ENCODE peak calls at places on chromosomes 1 and 21, in five cellular contexts. One of them, this sample, is unnamed. For H3K27me3, the result is how much of the 10 kb centered on the place peaks cover.

GRCh38 chr1:32666866-32667566 is 16.0 kb downstream of the RBBP4 start:
- DNase-seq in mesendoderm: peak
- DNase-seq in IMR-90: no peak
- DNase-seq in mesenchymal stem cell: no peak
- DNase-seq in H9: no peak
- DNase-seq in this sample: no peak

GRCh38 chr1:68969430-68969829 is 472.5 kb upstream of the DEPDC1 start:
- DNase-seq in H9: no peak
- DNase-seq in mesenchymal stem cell: no peak
- DNase-seq in IMR-90: no peak
- DNase-seq in mesendoderm: no peak
- DNase-seq in this sample: no peak

GRCh38 chr1:169514566-169515270 is 29.0 kb upstream of the SLC19A2 start:
- DNase-seq in H9: no peak
- DNase-seq in mesenchymal stem cell: no peak
- DNase-seq in IMR-90: peak
- DNase-seq in mesendoderm: no peak
- DNase-seq in this sample: no peak

GRCh38 chr1:50645147-50645546 is 221.9 kb upstream of the DMRTA2 start:
- DNase-seq in H9: no peak
- DNase-seq in IMR-90: no peak
- DNase-seq in mesendoderm: no peak
- DNase-seq in mesenchymal stem cell: no peak
- DNase-seq in this sample: no peak

GRCh38 chr1:94602312-94602711 is 60.8 kb upstream of the F3 start:
- DNase-seq in IMR-90: peak
- DNase-seq in H9: no peak
- DNase-seq in mesenchymal stem cell: peak
- DNase-seq in mesendoderm: no peak
- DNase-seq in this sample: no peak

GRCh38 chr1:180854001-180854400 is 58.7 kb upstream of the KIAA1614 start:
- DNase-seq in mesendoderm: peak
- DNase-seq in H9: no peak
- DNase-seq in IMR-90: no peak
- DNase-seq in mesenchymal stem cell: no peak
- DNase-seq in this sample: no peak

GRCh38 chr1:9059944-9060744 is 9.3 kb downstream of the SLC2A5 start:
- DNase-seq in mesenchymal stem cell: no peak
- DNase-seq in mesendoderm: no peak
- DNase-seq in H9: no peak
- DNase-seq in IMR-90: no peak
- DNase-seq in this sample: no peak

GRCh38 chr21:37675202-37675801 is 241.0 kb downstream of the KCNJ6 start:
- DNase-seq in mesenchymal stem cell: peak
- DNase-seq in H9: peak
- DNase-seq in IMR-90: peak
- DNase-seq in mesendoderm: peak
- DNase-seq in this sample: peak

GRCh38 chr1:180353930-180354329 is 123.9 kb downstream of the LHX4 start:
- DNase-seq in IMR-90: no peak
- DNase-seq in H9: no peak
- DNase-seq in mesenchymal stem cell: no peak
- DNase-seq in mesendoderm: peak
- DNase-seq in this sample: peak

GRCh38 chr1:81509619-81510018 is 291.1 kb upstream of the ADGRL2 start:
- DNase-seq in mesendoderm: peak
- DNase-seq in mesenchymal stem cell: peak
- DNase-seq in H9: no peak
- DNase-seq in IMR-90: no peak
- DNase-seq in this sample: peak

GRCh38 chr21:14451520-14451919 is 68.6 kb upstream of the HSPA13 start:
- DNase-seq in mesendoderm: no peak
- DNase-seq in mesenchymal stem cell: peak
- DNase-seq in H9: no peak
- DNase-seq in IMR-90: no peak
- DNase-seq in this sample: no peak

GRCh38 chr1:8407652-8408051 is 89.7 kb downstream of the SLC45A1 start:
- DNase-seq in mesendoderm: no peak
- DNase-seq in IMR-90: no peak
- DNase-seq in mesenchymal stem cell: no peak
- DNase-seq in H9: no peak
- DNase-seq in this sample: no peak

GRCh38 chr1:219699870-219700269 is 87.0 kb upstream of the ZC3H11B start:
- DNase-seq in H9: no peak
- DNase-seq in mesenchymal stem cell: peak
- DNase-seq in IMR-90: peak
- DNase-seq in mesendoderm: no peak
- DNase-seq in this sample: no peak

GRCh38 chr1:39671793-39672550 is at the start of gene NT5C1A:
- DNase-seq in H9: peak
- DNase-seq in IMR-90: no peak
- DNase-seq in mesenchymal stem cell: peak
- DNase-seq in mesendoderm: no peak
- DNase-seq in this sample: peak

GRCh38 chr1:203057831-203058673 is 27.8 kb downstream of the MYOG start:
- DNase-seq in IMR-90: peak
- DNase-seq in mesenchymal stem cell: no peak
- DNase-seq in H9: no peak
- DNase-seq in mesendoderm: no peak
- DNase-seq in this sample: no peak

GRCh38 chr1:179779645-179780272 is 36.7 kb downstream of the FAM163A start:
- DNase-seq in IMR-90: no peak
- DNase-seq in H9: no peak
- DNase-seq in mesendoderm: no peak
- DNase-seq in mesenchymal stem cell: no peak
- DNase-seq in this sample: no peak

GRCh38 chr1:37761416-37762095 is 3.4 kb downstream of the EPHA10 start:
- DNase-seq in mesenchymal stem cell: no peak
- DNase-seq in IMR-90: no peak
- DNase-seq in mesendoderm: no peak
- DNase-seq in H9: no peak
- DNase-seq in this sample: no peak

GRCh38 chr1:37759451-37759850 is 5.5 kb downstream of the EPHA10 start:
- DNase-seq in H9: no peak
- DNase-seq in mesendoderm: no peak
- DNase-seq in mesenchymal stem cell: no peak
- DNase-seq in IMR-90: no peak
- DNase-seq in this sample: no peak

GRCh38 chr1:37764888-37765441 is at the start of gene EPHA10:
- DNase-seq in mesenchymal stem cell: no peak
- DNase-seq in mesendoderm: peak
- DNase-seq in IMR-90: no peak
- DNase-seq in H9: peak
- DNase-seq in this sample: no peak

GRCh38 chr1:37763791-37764741 is 854 bp downstream of the EPHA10 start:
- DNase-seq in H9: peak
- DNase-seq in mesenchymal stem cell: peak
- DNase-seq in IMR-90: peak
- DNase-seq in mesendoderm: peak
- DNase-seq in this sample: peak

GRCh38 chr1:37762516-37762915 is 2.4 kb downstream of the EPHA10 start:
- DNase-seq in mesendoderm: no peak
- DNase-seq in IMR-90: no peak
- DNase-seq in H9: no peak
- DNase-seq in mesenchymal stem cell: no peak
- DNase-seq in this sample: no peak
- H3K27me3 ChIP-seq in mesendoderm: under half
- H3K27me3 ChIP-seq in IMR-90: under half
- H3K27me3 ChIP-seq in H9: under half
- H3K27me3 ChIP-seq in mesenchymal stem cell: half or more
- H3K27me3 ChIP-seq in this sample: under half

GRCh38 chr1:156897078-156897825 is 3.7 kb downstream of the PEAR1 start:
- DNase-seq in IMR-90: peak
- DNase-seq in H9: no peak
- DNase-seq in mesenchymal stem cell: peak
- DNase-seq in mesendoderm: no peak
- DNase-seq in this sample: no peak

GRCh38 chr1:156898971-156899657 is 5.6 kb downstream of the PEAR1 start:
- DNase-seq in mesendoderm: no peak
- DNase-seq in H9: no peak
- DNase-seq in mesenchymal stem cell: no peak
- DNase-seq in IMR-90: no peak
- DNase-seq in this sample: no peak

GRCh38 chr1:156896490-156897033 is 3.0 kb downstream of the PEAR1 start:
- DNase-seq in mesendoderm: peak
- DNase-seq in IMR-90: peak
- DNase-seq in H9: peak
- DNase-seq in mesenchymal stem cell: peak
- DNase-seq in this sample: no peak

GRCh38 chr1:156900019-156900718 is 6.7 kb downstream of the PEAR1 start:
- DNase-seq in mesendoderm: no peak
- DNase-seq in H9: no peak
- DNase-seq in mesenchymal stem cell: peak
- DNase-seq in IMR-90: peak
- DNase-seq in this sample: no peak

GRCh38 chr1:156898151-156898550 is 4.6 kb downstream of the PEAR1 start:
- DNase-seq in H9: no peak
- DNase-seq in mesendoderm: no peak
- DNase-seq in IMR-90: peak
- DNase-seq in mesenchymal stem cell: peak
- DNase-seq in this sample: no peak
- H3K18ac ChIP-seq in H9: no peak
- H3K18ac ChIP-seq in mesendoderm: no peak
- H3K18ac ChIP-seq in IMR-90: peak
- H3K18ac ChIP-seq in mesenchymal stem cell: peak
- H3K18ac ChIP-seq in this sample: peak

DNA sequence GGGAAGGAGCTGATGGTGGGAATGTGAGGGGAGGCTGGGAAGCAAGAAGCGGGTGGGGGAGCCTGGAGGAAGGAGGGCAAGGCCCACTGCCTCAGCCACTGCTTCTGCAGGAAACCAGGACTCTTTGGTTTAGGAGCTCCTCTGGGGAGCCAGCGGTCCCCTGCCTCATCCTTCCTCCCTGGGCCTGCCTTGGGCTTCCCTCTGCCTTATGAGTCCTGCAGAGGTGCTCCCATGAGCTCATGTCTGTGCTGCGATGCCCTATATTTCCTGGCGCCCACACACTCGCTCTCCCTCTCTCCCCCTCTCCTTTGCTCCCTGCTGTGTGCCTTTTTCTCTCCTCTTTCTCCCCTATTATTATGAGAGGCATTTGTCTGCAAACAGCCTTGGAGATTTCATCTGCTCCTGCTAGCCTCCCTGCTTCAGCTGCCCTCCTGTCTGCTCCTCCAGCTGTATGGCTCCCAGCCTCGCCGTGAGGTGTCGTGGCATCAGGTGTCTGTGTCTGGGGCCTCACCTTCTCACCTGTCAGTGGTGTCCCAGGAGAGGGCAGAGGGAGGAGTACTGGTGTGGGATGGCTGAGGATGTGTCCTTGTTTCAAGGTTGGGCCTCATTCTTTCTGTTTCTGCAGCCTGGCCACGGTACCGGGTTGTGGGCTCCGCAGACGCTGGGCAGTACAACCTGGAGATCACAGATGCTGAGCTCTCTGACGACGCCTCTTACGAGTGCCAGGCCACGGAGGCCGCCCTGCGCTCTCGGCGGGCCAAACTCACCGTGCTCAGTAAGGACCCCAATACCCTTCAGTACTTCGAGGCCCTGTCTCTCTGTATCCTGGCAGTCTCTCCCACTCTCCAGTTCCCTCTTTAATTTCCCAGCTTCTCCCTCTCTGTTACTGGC is 84.2 kb downstream of the KIRREL1 start:
- DNase-seq in H9: no peak
- DNase-seq in IMR-90: no peak
- DNase-seq in mesenchymal stem cell: no peak
- DNase-seq in mesendoderm: no peak
- DNase-seq in this sample: no peak
- H2BK5ac ChIP-seq in H9: no peak
- H2BK5ac ChIP-seq in IMR-90: no peak
- H2BK5ac ChIP-seq in mesenchymal stem cell: no peak
- H2BK5ac ChIP-seq in mesendoderm: peak
- H2BK5ac ChIP-seq in this sample: no peak

GRCh38 chr1:90712931-90713618 is 4.0 kb downstream of the BARHL2 start:
- DNase-seq in mesenchymal stem cell: no peak
- DNase-seq in mesendoderm: no peak
- DNase-seq in H9: no peak
- DNase-seq in IMR-90: no peak
- DNase-seq in this sample: no peak

GRCh38 chr1:90710579-90711536 is 6.2 kb downstream of the BARHL2 start:
- DNase-seq in H9: peak
- DNase-seq in mesenchymal stem cell: no peak
- DNase-seq in mesendoderm: peak
- DNase-seq in IMR-90: no peak
- DNase-seq in this sample: no peak

GRCh38 chr1:90711696-90712095 is 5.4 kb downstream of the BARHL2 start:
- DNase-seq in mesenchymal stem cell: no peak
- DNase-seq in mesendoderm: no peak
- DNase-seq in H9: no peak
- DNase-seq in IMR-90: no peak
- DNase-seq in this sample: no peak

GRCh38 chr1:90713741-90714509 is 3.2 kb downstream of the BARHL2 start:
- DNase-seq in mesenchymal stem cell: no peak
- DNase-seq in IMR-90: no peak
- DNase-seq in H9: peak
- DNase-seq in mesendoderm: no peak
- DNase-seq in this sample: no peak

GRCh38 chr1:90712153-90712930 is 4.8 kb downstream of the BARHL2 start:
- DNase-seq in H9: peak
- DNase-seq in mesendoderm: no peak
- DNase-seq in mesenchymal stem cell: no peak
- DNase-seq in IMR-90: no peak
- DNase-seq in this sample: no peak
- H3K27me3 ChIP-seq in H9: half or more
- H3K27me3 ChIP-seq in mesendoderm: half or more
- H3K27me3 ChIP-seq in mesenchymal stem cell: half or more
- H3K27me3 ChIP-seq in IMR-90: half or more
- H3K27me3 ChIP-seq in this sample: half or more

GRCh38 chr1:6700853-6701436 is 671 bp downstream of the DNAJC11 start:
- DNase-seq in mesenchymal stem cell: peak
- DNase-seq in H9: no peak
- DNase-seq in mesendoderm: peak
- DNase-seq in IMR-90: no peak
- DNase-seq in this sample: no peak
- H3K18ac ChIP-seq in mesenchymal stem cell: peak
- H3K18ac ChIP-seq in H9: peak
- H3K18ac ChIP-seq in mesendoderm: peak
- H3K18ac ChIP-seq in IMR-90: no peak
- H3K18ac ChIP-seq in this sample: peak

GRCh38 chr1:113207019-113207418 is 134.0 kb downstream of the LRIG2 start:
- DNase-seq in H9: no peak
- DNase-seq in mesendoderm: peak
- DNase-seq in mesenchymal stem cell: no peak
- DNase-seq in IMR-90: no peak
- DNase-seq in this sample: no peak

GRCh38 chr1:113211467-113211866 is 138.5 kb downstream of the LRIG2 start:
- DNase-seq in IMR-90: no peak
- DNase-seq in H9: no peak
- DNase-seq in mesenchymal stem cell: no peak
- DNase-seq in mesendoderm: no peak
- DNase-seq in this sample: no peak

GRCh38 chr1:113215015-113215414 is 142.0 kb downstream of the LRIG2 start:
- DNase-seq in mesenchymal stem cell: no peak
- DNase-seq in mesendoderm: no peak
- DNase-seq in H9: no peak
- DNase-seq in IMR-90: no peak
- DNase-seq in this sample: no peak

GRCh38 chr1:113205980-113206766 is 133.2 kb downstream of the LRIG2 start:
- DNase-seq in mesendoderm: no peak
- DNase-seq in H9: no peak
- DNase-seq in mesenchymal stem cell: peak
- DNase-seq in IMR-90: no peak
- DNase-seq in this sample: no peak

GRCh38 chr1:113210248-113210647 is 137.2 kb downstream of the LRIG2 start:
- DNase-seq in mesendoderm: no peak
- DNase-seq in IMR-90: no peak
- DNase-seq in mesenchymal stem cell: no peak
- DNase-seq in H9: no peak
- DNase-seq in this sample: no peak
- H2BK5ac ChIP-seq in mesendoderm: no peak
- H2BK5ac ChIP-seq in IMR-90: no peak
- H2BK5ac ChIP-seq in mesenchymal stem cell: no peak
- H2BK5ac ChIP-seq in H9: no peak
- H2BK5ac ChIP-seq in this sample: no peak

This sample was measured in neuronal stem cell.